ENCODE peak calls at places on chromosomes 6 and 20, in five cellular contexts. N is BJ, C is HCEC 1CT, Q is D721Med, G is T-helper 1 cell. B is an unnamed sample.

GRCh38 chr6:30122515-30122914 is 9.6 kb upstream of the TRIM31 start:
- DNase-seq in N (peak; percentile 16), C (peak; percentile 26), Q (no peak), G (no peak), B (no peak)

GRCh38 chr6:2245954-2246863 is 804 bp upstream of the GMDS start:
- DNase-seq in N (no peak), C (peak; percentile 18), Q (no peak), G (peak; percentile 30), B (peak; percentile 39)

GRCh38 chr20:36113566-36114247 is 40.8 kb upstream of the EPB41L1 start:
- DNase-seq in N (no peak), C (no peak), Q (no peak), G (no peak), B (peak; percentile 55)

GRCh38 chr6:134873500-134874388 is 76.2 kb downstream of the ALDH8A1 start:
- DNase-seq in N (no peak), C (no peak), Q (no peak), G (no peak), B (no peak)

GRCh38 chr6:10481101-10481500 is 40.0 kb upstream of the GCNT2 start:
- DNase-seq in N (no peak), C (no peak), Q (no peak), G (no peak), B (no peak)

GRCh38 chr6:131982740-131983259 is 31.6 kb upstream of the CCN2 start:
- DNase-seq in N (peak; percentile 70), C (peak; percentile 89), Q (no peak), G (no peak), B (no peak)

GRCh38 chr6:154463573-154464419 is 46.7 kb downstream of the CNKSR3 start:
- DNase-seq in N (no peak), C (no peak), Q (no peak), G (no peak), B (no peak)

GRCh38 chr6:27752038-27752885 is 159.9 kb downstream of the OR2B2 start:
- DNase-seq in N (peak; percentile 33), C (peak; percentile 73), Q (no peak), G (peak; percentile 21), B (peak; percentile 53)

GRCh38 chr20:4607287-4607713 is 114.4 kb upstream of the PRND start:
- DNase-seq in N (no peak), C (peak; percentile 64), Q (peak; percentile 45), G (peak; percentile 24), B (peak; percentile 72)

GRCh38 chr6:160462551-160463109 is 114.5 kb downstream of the SLC22A3 start:
- DNase-seq in N (peak; percentile 67), C (peak; percentile 92), Q (no peak), G (peak; percentile 32), B (peak; percentile 30)

GRCh38 chr20:34891166-34892062 is 15.0 kb downstream of the ACSS2 start:
- DNase-seq in N (peak; percentile 51), C (peak; percentile 87), Q (no peak), G (no peak), B (no peak)

GRCh38 chr6:158667360-158667981 is 17.6 kb downstream of the SYTL3 start:
- DNase-seq in N (no peak), C (no peak), Q (no peak), G (no peak), B (no peak)

GRCh38 chr6:138752017-138752416 is 21.6 kb upstream of the CCDC28A start:
- DNase-seq in N (no peak), C (no peak), Q (no peak), G (no peak), B (no peak)

GRCh38 chr6:54048782-54049181 is 62.5 kb upstream of the MLIP start:
- DNase-seq in N (no peak), C (no peak), Q (no peak), G (no peak), B (no peak)

GRCh38 chr6:11467364-11467763 is 70.2 kb upstream of the TMEM170B start:
- DNase-seq in N (no peak), C (no peak), Q (no peak), G (no peak), B (peak; percentile 36)

GRCh38 chr20:48205281-48205782 is 420.1 kb upstream of the SULF2 start:
- DNase-seq in N (no peak), C (no peak), Q (no peak), G (no peak), B (no peak)

GRCh38 chr20:12591949-12592470 is 416.8 kb upstream of the SPTLC3 start:
- DNase-seq in N (no peak), C (no peak), Q (no peak), G (no peak), B (no peak)

GRCh38 chr6:148700047-148700712 is 46.6 kb upstream of the UST start:
- DNase-seq in N (no peak), C (no peak), Q (no peak), G (no peak), B (peak; percentile 61)

GRCh38 chr20:49880177-49880576 is 35.2 kb downstream of the SPATA2 start:
- DNase-seq in N (no peak), C (no peak), Q (no peak), G (no peak), B (no peak)

GRCh38 chr6:36912583-36912982 is 26.8 kb downstream of the C6orf89 start:
- DNase-seq in N (peak; percentile 84), C (peak; percentile 86), Q (no peak), G (peak; percentile 50), B (peak; percentile 70)

GRCh38 chr6:162343902-162344226 is 383.7 kb downstream of the PRKN start:
- DNase-seq in N (no peak), C (no peak), Q (no peak), G (no peak), B (no peak)

GRCh38 chr6:144847906-144848305 is 562.8 kb downstream of the UTRN start:
- DNase-seq in N (no peak), C (no peak), Q (no peak), G (no peak), B (no peak)

GRCh38 chr20:6746901-6747609 is 20.4 kb upstream of the BMP2 start:
- DNase-seq in N (no peak), C (no peak), Q (no peak), G (no peak), B (no peak)

GRCh38 chr6:32885698-32886286 is 31.8 kb downstream of the PSMB9 start:
- DNase-seq in N (peak; percentile 16), C (peak; percentile 73), Q (no peak), G (no peak), B (peak; percentile 67)

GRCh38 chr20:63402860-63403220 is 41.7 kb upstream of the CHRNA4 start:
- DNase-seq in N (no peak), C (no peak), Q (no peak), G (no peak), B (no peak)

GRCh38 chr6:1670711-1671462 is 61.2 kb downstream of the FOXC1 start:
- DNase-seq in N (peak; percentile 80), C (no peak), Q (no peak), G (no peak), B (no peak)

GRCh38 chr6:23170044-23170443 is 600.7 kb downstream of the HDGFL1 start:
- DNase-seq in N (no peak), C (no peak), Q (no peak), G (no peak), B (no peak)